ENCODE peak calls at places on chromosomes 1 and 21, in five cellular contexts. P is HepG2, D is K562, B is upper lobe of left lung, N is GM12878. X is an unnamed sample.
A peak's percentile ranks its signal among the peaks of the same experiment; 100 is the strongest.

GRCh38 chr21:36606292-36606982 is 92.5 kb upstream of the SIM2 start:
- ATAC-seq in N (no peak), D (peak; percentile 78), P (peak; percentile 85), B (peak; percentile 32), X (no peak)

GRCh38 chr1:64033667-64034215 is 169.7 kb upstream of the UBE2U start:
- ATAC-seq in B (no peak), D (no peak), N (no peak), P (no peak), X (peak; percentile 71)

GRCh38 chr1:116769994-116770393 is 15.8 kb downstream of the CD2 start:
- ATAC-seq in B (no peak), P (no peak), D (no peak), N (peak; percentile 9), X (no peak)

GRCh38 chr1:109201123-109201703 is 12.5 kb upstream of the SARS1 start:
- ATAC-seq in D (peak; percentile 85), B (no peak), P (peak; percentile 65), N (peak; percentile 79), X (no peak)

GRCh38 chr1:246333855-246334254 is 173.2 kb downstream of the SMYD3 start:
- ATAC-seq in N (peak; percentile 27), D (no peak), P (no peak), B (no peak), X (no peak)

GRCh38 chr1:150551784-150552691 is 2.8 kb downstream of the ADAMTSL4 start:
- ATAC-seq in B (peak; percentile 72), D (peak; percentile 67), N (peak; percentile 5), P (peak; percentile 74), X (peak; percentile 78)

GRCh38 chr1:45348966-45349677 is 8.9 kb upstream of the MUTYH start:
- ATAC-seq in B (peak; percentile 58), D (no peak), P (peak; percentile 15), N (peak; percentile 37), X (peak; percentile 59)

GRCh38 chr1:67619080-67619479 is 65.9 kb upstream of the GADD45A start:
- ATAC-seq in D (no peak), N (no peak), B (no peak), P (no peak), X (peak; percentile 35)

GRCh38 chr1:203934027-203934426 is 72.6 kb downstream of the SNRPE start:
- ATAC-seq in D (no peak), N (no peak), P (no peak), B (no peak), X (no peak)

GRCh38 chr1:42784946-42785693 is at the start of gene TMEM269:
- ATAC-seq in N (peak; percentile 53), B (peak; percentile 28), D (no peak), P (no peak), X (peak; percentile 59)

GRCh38 chr1:62436039-62436465 is 797 bp upstream of the USP1 start:
- ATAC-seq in N (peak; percentile 79), B (peak; percentile 96), P (peak; percentile 85), D (peak; percentile 83), X (peak; percentile 90)

GRCh38 chr1:168476588-168477379 is 67.0 kb downstream of the XCL2 start:
- ATAC-seq in D (peak; percentile 42), N (peak; percentile 26), P (peak; percentile 96), B (no peak), X (peak; percentile 32)

GRCh38 chr1:223035724-223036478 is 107.1 kb downstream of the TLR5 start:
- ATAC-seq in P (no peak), B (no peak), D (peak; percentile 79), N (no peak), X (no peak)

GRCh38 chr1:209095627-209096595 is 487.6 kb upstream of the CAMK1G start:
- ATAC-seq in P (no peak), D (no peak), B (no peak), N (no peak), X (no peak)
- TF ChIP-seq EP300 in P (no peak), D (no peak), B (no peak), N (no peak), X (no peak)

DNA sequence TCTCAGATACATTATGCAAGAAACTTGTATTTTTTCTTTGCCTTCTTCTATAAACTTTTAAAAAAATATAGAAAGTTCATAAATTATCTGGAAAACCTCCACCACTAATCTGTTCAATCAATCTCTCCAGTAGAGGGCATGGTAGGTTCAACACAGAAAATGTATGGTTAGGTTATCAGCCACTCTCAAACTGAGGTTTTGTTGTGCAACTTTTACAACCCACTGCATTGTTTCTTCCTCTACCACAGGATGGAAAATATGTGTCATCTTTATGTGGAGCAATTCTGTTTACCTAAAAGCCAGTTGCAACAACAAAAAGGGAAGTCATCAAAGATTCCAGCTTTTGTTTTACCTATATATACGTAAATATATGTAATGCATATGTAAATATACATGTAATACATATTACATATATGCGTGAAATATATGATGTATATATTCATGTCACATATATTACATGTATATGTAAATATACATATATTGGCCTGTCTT is 3.0 kb upstream of the RGS2 start:
- ATAC-seq in B (peak; percentile 68), P (no peak), D (peak; percentile 19), N (peak; percentile 31), X (no peak)
- TF ChIP-seq POLR2AphosphoS5 in B (peak; percentile 95), P (no peak), D (no peak), N (no peak), X (peak; percentile 81)

GRCh38 chr21:41614456-41615010 is 106.6 kb upstream of the TMPRSS2 start:
- ATAC-seq in P (no peak), B (no peak), N (no peak), D (no peak), X (no peak)
- H3K27ac ChIP-seq in P (no peak overlapping the region), B (no peak overlapping the region), N (no peak overlapping the region), D (no peak overlapping the region), X (no peak overlapping the region)

DNA sequence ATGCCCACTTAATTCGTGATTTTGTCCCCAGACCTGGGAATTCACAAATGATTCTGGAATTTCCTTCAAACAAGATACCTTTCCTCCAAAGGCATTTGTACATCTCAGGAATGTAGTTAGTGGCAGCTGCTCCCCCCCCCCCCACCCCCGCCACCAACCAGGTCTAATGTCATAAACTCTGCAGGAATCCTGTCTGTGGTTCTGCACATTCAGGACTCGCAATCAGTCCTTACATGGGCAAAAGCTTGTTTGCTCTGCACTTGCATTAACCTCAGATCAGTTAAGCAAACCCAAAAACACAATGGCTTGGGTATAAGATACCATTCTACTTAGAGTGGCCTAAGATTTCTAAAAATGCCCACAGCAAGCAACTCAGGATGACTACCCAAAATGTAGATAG is 143.8 kb downstream of the TGFB2 start:
- ATAC-seq in N (no peak), D (no peak), B (no peak), P (no peak), X (no peak)
- TF ChIP-seq EP300 in N (no peak), D (no peak), B (no peak), P (no peak), X (no peak)

GRCh38 chr1:6799499-6799898 is 14.2 kb downstream of the CAMTA1 start:
- ATAC-seq in D (no peak), B (no peak), P (no peak), N (no peak), X (no peak)

GRCh38 chr1:6801998-6802397 is 16.7 kb downstream of the CAMTA1 start:
- ATAC-seq in N (no peak), P (no peak), B (no peak), D (peak; percentile 38), X (no peak)

GRCh38 chr1:6802454-6802853 is 17.2 kb downstream of the CAMTA1 start:
- ATAC-seq in B (no peak), P (no peak), N (peak; percentile 27), D (peak; percentile 60), X (no peak)

GRCh38 chr1:6801199-6801598 is 15.9 kb downstream of the CAMTA1 start:
- ATAC-seq in B (no peak), P (no peak), D (no peak), N (no peak), X (no peak)

DNA sequence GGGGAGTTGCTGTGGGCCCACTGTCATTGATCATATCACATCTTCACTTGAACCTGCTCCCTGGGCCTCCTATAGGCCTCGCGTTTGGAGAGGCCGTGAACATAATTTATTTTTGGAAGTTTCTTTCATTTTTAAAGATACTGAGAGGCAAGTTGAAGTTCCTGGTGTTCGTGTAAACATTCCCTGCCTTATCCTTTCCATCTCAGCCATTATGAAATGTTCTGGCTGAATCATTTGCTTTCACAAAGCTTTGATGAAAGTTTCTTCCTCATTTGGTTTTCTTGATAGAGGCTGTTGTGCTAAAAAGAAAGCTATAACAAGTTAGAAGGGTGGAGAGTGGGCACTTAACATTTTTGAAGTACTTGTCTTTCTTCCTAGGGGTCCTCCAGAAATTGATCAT is 15.5 kb downstream of the CAMTA1 start:
- ATAC-seq in D (peak; percentile 45), B (no peak), P (no peak), N (no peak), X (no peak)
- TF ChIP-seq POLR2AphosphoS5 in D (no peak), B (no peak), P (no peak), N (no peak), X (no peak)

GRCh38 chr1:9317591-9318331 is 25.1 kb downstream of the SPSB1 start:
- ATAC-seq in B (peak; percentile 31), P (no peak), N (no peak), D (no peak), X (peak; percentile 58)
- H3K27ac ChIP-seq in B (no peak overlapping the region), P (no peak overlapping the region), N (no peak overlapping the region), D (no peak overlapping the region), X (peak overlapping the region; percentile 80)

DNA sequence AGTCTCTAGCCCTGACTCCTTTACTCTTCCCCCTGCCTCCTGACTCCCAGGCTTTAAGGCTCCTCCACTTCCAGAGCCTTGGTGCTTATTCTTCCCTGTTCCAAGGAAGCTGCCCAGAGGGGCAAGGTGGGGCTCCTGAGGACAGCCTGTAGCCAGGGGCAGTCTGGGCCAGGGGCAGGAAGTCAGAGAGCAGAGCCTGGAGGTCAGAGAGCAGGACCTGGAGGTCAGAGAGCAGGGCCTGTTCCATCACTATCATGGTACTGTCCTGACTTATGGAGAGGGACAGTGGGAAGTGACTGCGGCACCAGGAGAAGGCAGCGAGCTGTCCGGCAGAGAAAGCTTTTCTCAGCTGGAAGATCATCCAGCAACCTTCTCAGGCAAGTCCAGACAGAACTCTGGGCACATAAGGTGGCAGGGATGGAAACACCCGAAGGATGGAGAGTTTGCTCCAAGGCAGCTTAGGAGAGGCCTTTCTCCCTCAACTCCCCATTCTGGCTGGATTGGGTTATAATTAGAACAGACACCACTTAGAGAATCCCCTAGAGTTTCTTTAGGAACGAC is 25.0 kb downstream of the PLXNA2 start:
- ATAC-seq in P (no peak), N (no peak), B (no peak), D (peak; percentile 11), X (no peak)
- TF ChIP-seq EP300 in P (no peak), N (no peak), B (no peak), D (no peak), X (no peak)

DNA sequence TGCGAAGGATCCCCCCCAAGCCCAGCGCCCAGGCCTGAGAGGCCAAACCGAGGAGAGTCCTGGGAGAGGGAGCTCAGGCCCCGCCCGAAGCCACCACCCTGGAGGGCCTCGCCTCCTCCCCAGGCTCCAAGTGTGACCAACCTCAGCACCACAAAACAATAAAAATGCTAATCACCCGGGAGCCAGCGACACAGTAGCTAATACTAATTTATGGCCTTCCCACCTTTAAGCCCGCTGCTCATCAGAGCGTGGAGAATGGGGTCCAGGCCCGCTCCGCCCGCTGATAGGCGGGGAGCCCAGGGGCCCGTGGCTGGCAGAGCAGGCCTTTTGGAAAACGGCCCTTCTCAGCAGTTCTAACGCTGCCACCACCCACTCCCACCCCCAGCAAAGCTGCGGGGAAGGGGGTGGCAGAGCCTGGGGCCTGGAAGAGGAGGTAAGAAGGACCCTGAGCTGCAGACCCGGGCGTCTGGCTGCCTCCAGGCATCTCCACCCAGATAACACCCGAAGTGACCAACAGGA is 20.4 kb upstream of the TAS1R2 start:
- ATAC-seq in N (no peak), D (no peak), B (no peak), P (no peak), X (no peak)
- TF ChIP-seq POLR2AphosphoS5 in N (no peak), D (no peak), B (no peak), P (no peak), X (no peak)

GRCh38 chr1:43851561-43852338 is 81.9 kb upstream of the ARTN start:
- ATAC-seq in N (no peak), P (no peak), B (no peak), D (no peak), X (no peak)
- H3K27ac ChIP-seq in N (no peak overlapping the region), P (no peak overlapping the region), B (no peak overlapping the region), D (no peak overlapping the region), X (no peak overlapping the region)

X was measured in gastroesophageal sphincter.